ENCODE peak calls at places on chromosomes 5 and 9, in seven cellular contexts. One of them, this sample, is unnamed.

GRCh38 chr5:172454355-172455086 is at the start of gene SH3PXD2B:
- DNase-seq in RWPE1: peak; percentile 72
- DNase-seq in CD4-positive, alpha-beta memory T cell: peak; percentile 21
- DNase-seq in kidney glomerular epithelial cell: peak; percentile 16
- DNase-seq in NCI-H1092: no peak
- DNase-seq in colonic mucosa: peak; percentile 72
- DNase-seq in upper lobe of left lung: peak; percentile 94
- DNase-seq in this sample: peak; percentile 51

GRCh38 chr5:38979535-38979934 is 94.7 kb downstream of the RICTOR start:
- DNase-seq in CD4-positive, alpha-beta memory T cell: no peak
- DNase-seq in RWPE1: no peak
- DNase-seq in NCI-H1092: no peak
- DNase-seq in colonic mucosa: no peak
- DNase-seq in upper lobe of left lung: no peak
- DNase-seq in kidney glomerular epithelial cell: no peak
- DNase-seq in this sample: no peak

GRCh38 chr9:109945571-109945970 is 165.6 kb downstream of the PALM2AKAP2 start:
- DNase-seq in upper lobe of left lung: no peak
- DNase-seq in NCI-H1092: no peak
- DNase-seq in kidney glomerular epithelial cell: no peak
- DNase-seq in colonic mucosa: no peak
- DNase-seq in CD4-positive, alpha-beta memory T cell: no peak
- DNase-seq in RWPE1: no peak
- DNase-seq in this sample: no peak

GRCh38 chr9:73081979-73082657 is 69.5 kb upstream of the ANXA1 start:
- DNase-seq in NCI-H1092: peak; percentile 6
- DNase-seq in CD4-positive, alpha-beta memory T cell: peak; percentile 13
- DNase-seq in colonic mucosa: no peak
- DNase-seq in kidney glomerular epithelial cell: peak; percentile 64
- DNase-seq in upper lobe of left lung: no peak
- DNase-seq in RWPE1: peak; percentile 57
- DNase-seq in this sample: peak; percentile 33

GRCh38 chr5:131466171-131466766 is 168.8 kb downstream of the RAPGEF6 start:
- DNase-seq in kidney glomerular epithelial cell: peak; percentile 22
- DNase-seq in NCI-H1092: no peak
- DNase-seq in upper lobe of left lung: no peak
- DNase-seq in RWPE1: peak; percentile 45
- DNase-seq in colonic mucosa: no peak
- DNase-seq in CD4-positive, alpha-beta memory T cell: no peak
- DNase-seq in this sample: peak; percentile 32

GRCh38 chr5:111447099-111447498 is 65.2 kb downstream of the STARD4 start:
- DNase-seq in upper lobe of left lung: no peak
- DNase-seq in RWPE1: no peak
- DNase-seq in NCI-H1092: no peak
- DNase-seq in colonic mucosa: no peak
- DNase-seq in CD4-positive, alpha-beta memory T cell: no peak
- DNase-seq in kidney glomerular epithelial cell: no peak
- DNase-seq in this sample: no peak

GRCh38 chr9:70902705-70903131 is 218.7 kb downstream of the TRPM3 start:
- DNase-seq in CD4-positive, alpha-beta memory T cell: no peak
- DNase-seq in colonic mucosa: no peak
- DNase-seq in NCI-H1092: no peak
- DNase-seq in upper lobe of left lung: no peak
- DNase-seq in kidney glomerular epithelial cell: peak; percentile 96
- DNase-seq in RWPE1: peak; percentile 78
- DNase-seq in this sample: peak; percentile 42

GRCh38 chr9:2676466-2676865 is 40.8 kb upstream of the KCNV2 start:
- DNase-seq in kidney glomerular epithelial cell: no peak
- DNase-seq in CD4-positive, alpha-beta memory T cell: no peak
- DNase-seq in NCI-H1092: peak; percentile 9
- DNase-seq in RWPE1: no peak
- DNase-seq in upper lobe of left lung: no peak
- DNase-seq in colonic mucosa: peak; percentile 26
- DNase-seq in this sample: no peak

This sample was measured in hepatic stellate cell.